ENCODE peak calls at places on chromosomes 13 and 19, in four cellular contexts. M is foreskin fibroblast, J is IMR-90, H is LNCaP clone FGC. S is an unnamed sample.

GRCh38 chr19:42512130-42512636 is 16.1 kb downstream of the CEACAM1 start:
- DNase-seq in M (no peak), J (no peak), H (no peak), S (no peak)

GRCh38 chr19:35141627-35142401 is 1.2 kb upstream of the FXYD7 start:
- DNase-seq in M (peak; percentile 28), J (no peak), H (no peak), S (no peak)

GRCh38 chr19:28940751-28941500 is 272.0 kb downstream of the UQCRFS1 start:
- DNase-seq in M (peak; percentile 85), J (peak; percentile 92), H (no peak), S (no peak)

GRCh38 chr19:23345838-23346237 is 49.4 kb downstream of the ZNF91 start:
- DNase-seq in M (no peak), J (no peak), H (no peak), S (no peak)

GRCh38 chr13:98839826-98840769 is 87.6 kb upstream of the SLC15A1 start:
- DNase-seq in M (peak; percentile 74), J (peak; percentile 47), H (peak; percentile 11), S (peak; percentile 63)

GRCh38 chr19:50203281-50204080 is at the start of gene MYH14:
- DNase-seq in M (peak; percentile 19), J (no peak), H (peak; percentile 75), S (no peak)

GRCh38 chr13:99218969-99219368 is 18.3 kb downstream of the UBAC2 start:
- DNase-seq in M (no peak), J (no peak), H (no peak), S (no peak)

GRCh38 chr19:44777715-44778347 is at the start of gene CBLC:
- DNase-seq in M (no peak), J (no peak), H (peak; percentile 50), S (peak; percentile 87)

GRCh38 chr19:46962030-46962570 is 57.5 kb upstream of the NPAS1 start:
- DNase-seq in M (no peak), J (peak; percentile 30), H (no peak), S (no peak)

GRCh38 chr13:25874907-25875306 is 176.9 kb downstream of the SHISA2 start:
- DNase-seq in M (no peak), J (no peak), H (no peak), S (no peak)

GRCh38 chr13:104256701-104257100 is 1190.5 kb upstream of the SLC10A2 start:
- DNase-seq in M (no peak), J (no peak), H (peak; percentile 66), S (no peak)

GRCh38 chr13:48486362-48486761 is 46.5 kb downstream of the RCBTB2 start:
- DNase-seq in M (no peak), J (no peak), H (no peak), S (no peak)

GRCh38 chr19:20244356-20244755 is 77.3 kb downstream of the ZNF486 start:
- DNase-seq in M (no peak), J (no peak), H (no peak), S (no peak)

GRCh38 chr13:110314516-110315245 is 7.6 kb downstream of the COL4A2 start:
- DNase-seq in M (no peak), J (no peak), H (no peak), S (no peak)

GRCh38 chr13:98410591-98410990 is 166.3 kb downstream of the STK24 start:
- DNase-seq in M (no peak), J (no peak), H (no peak), S (no peak)

GRCh38 chr13:71877280-71877653 is 10.3 kb upstream of the DACH1 start:
- DNase-seq in M (no peak), J (no peak), H (no peak), S (no peak)

GRCh38 chr19:57566396-57567256 is 7.0 kb upstream of the ZNF550 start:
- DNase-seq in M (peak; percentile 45), J (peak; percentile 38), H (no peak), S (peak; percentile 3)

GRCh38 chr13:40087021-40088002 is 431.9 kb downstream of the COG6 start:
- DNase-seq in M (no peak), J (no peak), H (no peak), S (peak; percentile 63)

GRCh38 chr19:48595833-48596232 is 10.7 kb upstream of the SPACA4 start:
- DNase-seq in M (no peak), J (no peak), H (no peak), S (no peak)

GRCh38 chr13:67148219-67148583 is 81.9 kb downstream of the PCDH9 start:
- DNase-seq in M (peak; percentile 60), J (peak; percentile 68), H (no peak), S (peak; percentile 59)

GRCh38 chr19:47615230-47615629 is 6.3 kb downstream of the BICRA start:
- DNase-seq in M (no peak), J (no peak), H (no peak), S (no peak)

GRCh38 chr13:43298799-43299198 is 275.4 kb downstream of the DNAJC15 start:
- DNase-seq in M (no peak), J (no peak), H (no peak), S (peak; percentile 64)

GRCh38 chr13:41032646-41033396 is 13.7 kb upstream of the ELF1 start:
- DNase-seq in M (no peak), J (no peak), H (no peak), S (no peak)

GRCh38 chr19:5262721-5263120 is 77.9 kb downstream of the PTPRS start:
- DNase-seq in M (no peak), J (no peak), H (no peak), S (no peak)

GRCh38 chr13:110913911-110914292 is 967 bp downstream of the ANKRD10 start:
- DNase-seq in M (no peak), J (no peak), H (no peak), S (peak; percentile 3)

GRCh38 chr19:49419173-49419572 is 4.1 kb downstream of the PTH2 start:
- DNase-seq in M (no peak), J (no peak), H (no peak), S (no peak)

GRCh38 chr13:48586591-48587103 is 53.8 kb upstream of the RCBTB2 start:
- DNase-seq in M (no peak), J (peak; percentile 11), H (no peak), S (no peak)

GRCh38 chr13:24617394-24618218 is 62.6 kb upstream of the ATP12A start:
- DNase-seq in M (no peak), J (no peak), H (no peak), S (no peak)

DNA sequence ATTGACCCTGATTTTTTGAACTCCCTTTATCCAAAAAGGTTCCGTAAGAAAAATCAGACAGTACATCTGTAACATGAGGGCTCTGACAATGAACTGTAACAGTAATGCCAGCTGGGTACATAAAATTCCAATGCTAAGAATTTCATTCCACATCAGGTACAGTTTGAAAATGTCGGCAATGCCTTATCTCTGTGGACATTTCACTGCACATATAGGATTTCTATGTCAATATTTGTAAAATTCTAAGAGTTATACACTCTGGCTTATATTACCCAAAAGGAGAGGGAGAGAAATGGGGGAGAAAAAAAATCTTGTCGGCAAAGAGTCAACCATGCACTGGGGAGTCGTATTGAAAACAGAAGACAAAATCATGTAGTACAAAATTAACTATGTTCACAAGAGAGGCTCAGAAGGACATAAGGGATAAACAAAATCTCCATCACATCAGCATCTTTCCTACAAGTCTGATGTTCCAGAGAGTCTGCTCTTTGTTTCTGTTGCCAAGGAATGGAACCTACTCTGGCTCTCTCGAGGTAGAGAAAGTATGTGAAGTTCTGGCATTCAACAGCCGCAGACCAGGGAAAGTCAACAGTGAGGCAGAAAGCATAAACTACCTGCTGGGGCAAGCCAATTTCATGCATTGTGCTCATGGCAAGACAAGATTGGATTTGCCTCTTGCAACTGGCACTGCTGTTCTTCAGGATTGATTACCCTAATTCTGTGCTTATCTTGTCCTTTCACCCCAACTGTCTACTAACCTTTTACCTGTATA is 72.3 kb downstream of the STARD13 start:
- DNase-seq in M (no peak), J (no peak), H (peak; percentile 47), S (peak; percentile 94)
- H3K4me3 ChIP-seq in M (no peak overlapping the region), J (no peak overlapping the region), H (no peak overlapping the region), S (no peak overlapping the region)

DNA sequence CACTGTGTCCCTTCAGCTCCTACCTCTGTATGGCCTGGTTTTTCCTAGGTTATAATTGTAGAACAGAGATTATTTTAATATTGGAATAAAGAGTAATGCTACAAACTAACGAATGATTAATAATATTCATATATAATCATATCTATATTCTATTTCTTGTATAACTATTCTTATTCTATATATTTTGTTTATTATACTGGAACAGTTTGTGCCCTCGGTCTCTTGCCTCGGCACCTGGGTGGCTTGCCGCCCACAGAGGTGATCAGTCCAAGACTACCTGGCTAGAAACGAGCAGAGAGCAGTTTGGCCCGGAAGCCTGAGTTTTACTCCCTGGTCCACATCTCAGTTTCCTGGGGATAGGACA is 3.9 kb upstream of the SLC27A1 start:
- DNase-seq in M (no peak), J (no peak), H (no peak), S (no peak)
- TF ChIP-seq CTCF in M (no peak), J (no peak), H (no peak), S (no peak)

GRCh38 chr13:82766732-82767321 is 1115.4 kb downstream of the SLITRK1 start:
- DNase-seq in M (no peak), J (no peak), H (no peak), S (no peak)

GRCh38 chr13:82772802-82773201 is 1109.5 kb downstream of the SLITRK1 start:
- DNase-seq in M (peak; percentile 21), J (peak; percentile 47), H (no peak), S (no peak)
- H3K4me3 ChIP-seq in M (no peak overlapping the region), J (no peak overlapping the region), H (no peak overlapping the region), S (no peak overlapping the region)

GRCh38 chr13:76944457-76944856 is 3.9 kb upstream of the ACOD1 start:
- DNase-seq in M (peak; percentile 86), J (peak; percentile 68), H (no peak), S (peak; percentile 81)
- TF ChIP-seq CTCF in M (no peak), J (no peak), H (no peak), S (no peak)